ENCODE peak calls at places on chromosomes 11 and 22, in eight cellular contexts. I is tibial artery, Q is brain microvascular endothelial cell, E is MM.1S, G is body of pancreas, D is cardiac muscle cell, U is endodermal cell, F is tibial nerve. T is an unnamed sample.

GRCh38 chr22:31211862-31212730 is at the start of gene LIMK2:
- DNase-seq in I (peak; percentile 95), Q (peak; percentile 77), E (peak; percentile 96), G (peak; percentile 99), D (peak; percentile 97), U (peak; percentile 99), F (peak; percentile 93), T (peak; percentile 91)

GRCh38 chr11:83004855-83005556 is 66.7 kb downstream of the RAB30 start:
- DNase-seq in I (no peak), Q (no peak), E (no peak), G (no peak), D (no peak), U (no peak), F (no peak), T (no peak)

GRCh38 chr22:34841911-34842310 is 224.0 kb upstream of the ISX start:
- DNase-seq in I (no peak), Q (no peak), E (no peak), G (no peak), D (no peak), U (no peak), F (no peak), T (no peak)

GRCh38 chr11:75554258-75555022 is 7.6 kb upstream of the SERPINH1 start:
- DNase-seq in I (peak; percentile 97), Q (peak; percentile 99), E (no peak), G (peak; percentile 60), D (peak; percentile 92), U (peak; percentile 97), F (peak; percentile 66), T (peak; percentile 99)

GRCh38 chr11:46668480-46669085 is 31.8 kb downstream of the ARHGAP1 start:
- DNase-seq in I (peak; percentile 33), Q (no peak), E (no peak), G (no peak), D (no peak), U (no peak), F (no peak), T (no peak)

GRCh38 chr22:39556970-39557811 is 13.4 kb upstream of the CACNA1I start:
- DNase-seq in I (no peak), Q (no peak), E (no peak), G (no peak), D (peak; percentile 56), U (peak; percentile 66), F (no peak), T (no peak)

GRCh38 chr11:93100211-93100610 is 97.6 kb downstream of the SLC36A4 start:
- DNase-seq in I (no peak), Q (peak; percentile 12), E (no peak), G (no peak), D (no peak), U (no peak), F (no peak), T (no peak)

GRCh38 chr11:134592391-134592990 is 180.4 kb upstream of the B3GAT1 start:
- DNase-seq in I (no peak), Q (peak; percentile 37), E (peak; percentile 27), G (no peak), D (peak; percentile 82), U (peak; percentile 93), F (no peak), T (peak; percentile 24)

GRCh38 chr22:27983361-27983791 is 64.3 kb upstream of the PITPNB start:
- DNase-seq in I (peak; percentile 44), Q (no peak), E (no peak), G (peak; percentile 5), D (no peak), U (no peak), F (no peak), T (peak; percentile 63)

GRCh38 chr11:64341851-64342791 is 2.1 kb downstream of the CCDC88B start:
- DNase-seq in I (peak; percentile 94), Q (peak; percentile 82), E (peak; percentile 91), G (peak; percentile 96), D (peak; percentile 91), U (peak; percentile 99), F (peak; percentile 72), T (peak; percentile 91)

GRCh38 chr22:46917702-46918101 is 155.3 kb downstream of the TBC1D22A start:
- DNase-seq in I (no peak), Q (no peak), E (no peak), G (no peak), D (no peak), U (peak; percentile 32), F (no peak), T (no peak)

GRCh38 chr11:73306977-73307322 is 1.1 kb upstream of the ARHGEF17 start:
- DNase-seq in I (no peak), Q (no peak), E (no peak), G (no peak), D (no peak), U (no peak), F (no peak), T (no peak)

DNA sequence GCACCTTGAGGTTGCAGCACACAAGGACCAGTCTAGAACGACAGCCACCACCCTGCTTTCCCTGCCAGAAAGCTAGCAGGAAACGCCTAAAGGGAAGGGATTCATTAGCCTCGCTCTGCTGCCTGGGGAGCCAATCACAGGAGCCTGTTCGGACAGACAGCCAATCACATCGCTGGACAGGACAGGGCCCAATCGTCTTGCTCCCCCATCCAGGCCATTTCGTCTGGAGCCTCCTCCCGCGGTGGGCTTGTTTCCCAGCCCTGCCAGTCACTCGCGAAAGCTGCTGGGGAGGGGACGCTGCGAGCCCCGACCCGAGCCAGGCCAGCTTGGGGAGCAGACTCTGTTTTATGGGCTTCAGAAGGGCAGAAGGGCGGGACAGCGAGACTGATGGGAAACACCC is 79.8 kb upstream of the NCAM1 start:
- DNase-seq in I (peak; percentile 77), Q (no peak), E (no peak), G (peak; percentile 80), D (peak; percentile 91), U (peak; percentile 95), F (no peak), T (no peak)
- H3K4me3 ChIP-seq in I (peak overlapping the region; percentile 49), Q (peak overlapping the region; percentile 42), E (no peak overlapping the region), G (no peak overlapping the region), D (peak overlapping the region; percentile 24), U (no peak overlapping the region), F (peak overlapping the region; percentile 31), T (peak overlapping the region; percentile 63)

GRCh38 chr11:106233191-106233590 is 155.7 kb downstream of the AASDHPPT start:
- DNase-seq in I (no peak), Q (no peak), E (peak; percentile 17), G (no peak), D (no peak), U (no peak), F (no peak), T (no peak)
- H3K27ac ChIP-seq in I (no peak overlapping the region), Q (no peak overlapping the region), E (no peak overlapping the region), G (no peak overlapping the region), D (no peak overlapping the region), U (no peak overlapping the region), F (no peak overlapping the region), T (no peak overlapping the region)

DNA sequence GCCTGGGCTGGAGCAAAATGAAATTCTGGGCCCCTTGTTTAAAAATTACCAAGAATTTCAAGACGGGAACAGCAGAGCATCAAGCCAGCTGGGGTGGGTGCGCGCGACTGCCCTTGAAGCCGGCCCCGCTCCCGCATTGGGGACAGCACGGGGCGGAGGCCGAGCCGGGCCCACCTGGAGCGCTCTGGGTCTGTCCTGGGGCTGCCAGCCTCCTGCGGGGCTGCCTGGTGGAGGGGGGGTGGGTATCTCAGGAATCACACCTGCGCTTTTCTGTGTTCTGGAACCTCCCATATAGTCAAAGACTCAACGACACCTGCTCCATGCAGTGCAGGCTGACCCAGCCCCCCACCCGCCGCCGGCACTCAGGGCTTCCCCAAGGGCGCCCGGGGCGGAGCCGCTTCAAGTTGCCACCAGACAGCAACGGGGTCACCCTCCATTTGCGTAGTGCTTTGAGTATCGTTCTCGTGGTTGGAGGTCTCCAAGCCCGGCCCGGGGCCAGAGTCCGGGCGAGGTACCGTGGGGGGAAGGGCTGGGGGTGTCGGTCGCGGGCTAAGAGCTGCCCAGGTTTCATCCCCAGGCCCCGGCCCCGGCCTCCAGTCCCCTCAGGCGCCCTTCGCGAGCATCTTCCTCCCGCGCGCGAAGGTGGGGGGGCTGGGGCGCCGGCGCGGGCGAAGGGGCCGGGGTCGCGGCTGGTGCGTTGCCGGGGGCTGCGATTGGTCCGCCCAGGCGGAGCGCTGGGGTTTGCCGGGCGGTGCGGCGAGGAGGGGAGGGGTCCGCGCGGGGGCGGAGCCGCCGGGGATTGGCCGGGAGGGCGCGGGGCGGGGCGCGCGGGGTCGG is 6.6 kb downstream of the TSPAN4 start:
- DNase-seq in I (no peak), Q (no peak), E (peak; percentile 28), G (no peak), D (peak; percentile 86), U (peak; percentile 90), F (no peak), T (no peak)
- H3K4me3 ChIP-seq in I (peak overlapping the region; percentile 46), Q (peak overlapping the region; percentile 41), E (peak overlapping the region; percentile 26), G (no peak overlapping the region), D (peak overlapping the region; percentile 75), U (peak overlapping the region; percentile 68), F (peak overlapping the region; percentile 33), T (peak overlapping the region; percentile 74)

GRCh38 chr11:61976813-61977475 is 9.5 kb upstream of the FTH1 start:
- DNase-seq in I (peak; percentile 52), Q (no peak), E (no peak), G (no peak), D (no peak), U (no peak), F (no peak), T (no peak)
- H3K27ac ChIP-seq in I (no peak overlapping the region), Q (no peak overlapping the region), E (no peak overlapping the region), G (peak overlapping the region; percentile 96), D (no peak overlapping the region), U (no peak overlapping the region), F (no peak overlapping the region), T (no peak overlapping the region)

DNA sequence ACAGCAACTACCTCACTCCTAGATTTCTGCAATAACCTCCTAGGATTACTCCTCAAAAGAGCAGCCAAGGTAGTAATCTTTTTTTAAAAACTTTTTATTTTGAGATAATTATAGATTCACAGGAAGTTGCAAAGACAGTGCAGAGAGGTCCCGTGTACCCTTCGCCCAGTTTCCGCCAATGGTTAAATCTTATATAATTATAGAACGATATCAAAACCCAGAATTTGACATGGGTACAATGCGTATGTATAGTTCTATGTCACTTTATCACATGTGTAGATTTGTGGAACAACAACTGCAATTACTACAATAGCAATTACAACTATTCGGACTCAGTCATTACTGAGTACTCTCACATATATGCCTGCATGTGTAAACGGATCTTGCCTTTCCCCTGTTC is 94.8 kb upstream of the APOA1 start:
- DNase-seq in I (no peak), Q (no peak), E (no peak), G (no peak), D (no peak), U (no peak), F (no peak), T (no peak)
- H3K4me3 ChIP-seq in I (no peak overlapping the region), Q (no peak overlapping the region), E (no peak overlapping the region), G (no peak overlapping the region), D (no peak overlapping the region), U (no peak overlapping the region), F (no peak overlapping the region), T (no peak overlapping the region)